ENCODE peak calls at places on chromosomes 11 and 22, in six cellular contexts. One of them, this sample, is unnamed.

GRCh38 chr11:62401781-62402180 is 17.1 kb upstream of the SCGB1A1 start:
- DNase-seq in stimulated activated CD8-positive, alpha-beta memory T cell treated with anti-CD3 and anti-CD28 coated beads, Interleukin-15, amount 100 ng/mL, for 1 hour: no peak
- DNase-seq in effector memory CD4-positive, alpha-beta T cell: no peak
- DNase-seq in GM04503: no peak
- DNase-seq in AG08396: no peak
- DNase-seq in GM10248: no peak
- DNase-seq in this sample: no peak

GRCh38 chr11:60858236-60858635 is 2.5 kb upstream of the PTGDR2 start:
- DNase-seq in stimulated activated CD8-positive, alpha-beta memory T cell treated with anti-CD3 and anti-CD28 coated beads, Interleukin-15, amount 100 ng/mL, for 1 hour: no peak
- DNase-seq in effector memory CD4-positive, alpha-beta T cell: no peak
- DNase-seq in GM04503: no peak
- DNase-seq in AG08396: no peak
- DNase-seq in GM10248: no peak
- DNase-seq in this sample: no peak

GRCh38 chr11:11635456-11635855 is 13.7 kb upstream of the GALNT18 start:
- DNase-seq in stimulated activated CD8-positive, alpha-beta memory T cell treated with anti-CD3 and anti-CD28 coated beads, Interleukin-15, amount 100 ng/mL, for 1 hour: no peak
- DNase-seq in effector memory CD4-positive, alpha-beta T cell: no peak
- DNase-seq in GM04503: no peak
- DNase-seq in AG08396: no peak
- DNase-seq in GM10248: no peak
- DNase-seq in this sample: no peak

GRCh38 chr22:21816472-21816786 is 51.0 kb downstream of the MAPK1 start:
- DNase-seq in stimulated activated CD8-positive, alpha-beta memory T cell treated with anti-CD3 and anti-CD28 coated beads, Interleukin-15, amount 100 ng/mL, for 1 hour: no peak
- DNase-seq in effector memory CD4-positive, alpha-beta T cell: no peak
- DNase-seq in GM04503: no peak
- DNase-seq in AG08396: no peak
- DNase-seq in GM10248: no peak
- DNase-seq in this sample: no peak

GRCh38 chr11:114571712-114572111 is 12.0 kb upstream of the NXPE1 start:
- DNase-seq in stimulated activated CD8-positive, alpha-beta memory T cell treated with anti-CD3 and anti-CD28 coated beads, Interleukin-15, amount 100 ng/mL, for 1 hour: no peak
- DNase-seq in effector memory CD4-positive, alpha-beta T cell: no peak
- DNase-seq in GM04503: no peak
- DNase-seq in AG08396: no peak
- DNase-seq in GM10248: no peak
- DNase-seq in this sample: no peak

GRCh38 chr11:2366271-2366670 is 10.8 kb upstream of the CD81 start:
- DNase-seq in stimulated activated CD8-positive, alpha-beta memory T cell treated with anti-CD3 and anti-CD28 coated beads, Interleukin-15, amount 100 ng/mL, for 1 hour: no peak
- DNase-seq in effector memory CD4-positive, alpha-beta T cell: no peak
- DNase-seq in GM04503: no peak
- DNase-seq in AG08396: no peak
- DNase-seq in GM10248: no peak
- DNase-seq in this sample: no peak

GRCh38 chr22:37459211-37459610 is 27.0 kb downstream of the MFNG start:
- DNase-seq in stimulated activated CD8-positive, alpha-beta memory T cell treated with anti-CD3 and anti-CD28 coated beads, Interleukin-15, amount 100 ng/mL, for 1 hour: no peak
- DNase-seq in effector memory CD4-positive, alpha-beta T cell: no peak
- DNase-seq in GM04503: no peak
- DNase-seq in AG08396: no peak
- DNase-seq in GM10248: no peak
- DNase-seq in this sample: no peak

GRCh38 chr11:61961570-61962212 is 5.7 kb downstream of the FTH1 start:
- DNase-seq in stimulated activated CD8-positive, alpha-beta memory T cell treated with anti-CD3 and anti-CD28 coated beads, Interleukin-15, amount 100 ng/mL, for 1 hour: no peak
- DNase-seq in effector memory CD4-positive, alpha-beta T cell: no peak
- DNase-seq in GM04503: no peak
- DNase-seq in AG08396: peak; percentile 62
- DNase-seq in GM10248: peak; percentile 3
- DNase-seq in this sample: no peak

GRCh38 chr22:43711681-43712080 is 100.4 kb downstream of the EFCAB6 start:
- DNase-seq in stimulated activated CD8-positive, alpha-beta memory T cell treated with anti-CD3 and anti-CD28 coated beads, Interleukin-15, amount 100 ng/mL, for 1 hour: no peak
- DNase-seq in effector memory CD4-positive, alpha-beta T cell: no peak
- DNase-seq in GM04503: no peak
- DNase-seq in AG08396: no peak
- DNase-seq in GM10248: no peak
- DNase-seq in this sample: no peak

GRCh38 chr11:29119691-29120328 is 897.0 kb downstream of the KCNA4 start:
- DNase-seq in stimulated activated CD8-positive, alpha-beta memory T cell treated with anti-CD3 and anti-CD28 coated beads, Interleukin-15, amount 100 ng/mL, for 1 hour: no peak
- DNase-seq in effector memory CD4-positive, alpha-beta T cell: no peak
- DNase-seq in GM04503: peak; percentile 45
- DNase-seq in AG08396: peak; percentile 72
- DNase-seq in GM10248: no peak
- DNase-seq in this sample: no peak

GRCh38 chr11:334264-335033 is 13.8 kb upstream of the IFITM3 start:
- DNase-seq in stimulated activated CD8-positive, alpha-beta memory T cell treated with anti-CD3 and anti-CD28 coated beads, Interleukin-15, amount 100 ng/mL, for 1 hour: no peak
- DNase-seq in effector memory CD4-positive, alpha-beta T cell: no peak
- DNase-seq in GM04503: no peak
- DNase-seq in AG08396: no peak
- DNase-seq in GM10248: no peak
- DNase-seq in this sample: no peak

GRCh38 chr22:40329466-40329865 is 16.8 kb upstream of the ADSL start:
- DNase-seq in stimulated activated CD8-positive, alpha-beta memory T cell treated with anti-CD3 and anti-CD28 coated beads, Interleukin-15, amount 100 ng/mL, for 1 hour: no peak
- DNase-seq in effector memory CD4-positive, alpha-beta T cell: no peak
- DNase-seq in GM04503: no peak
- DNase-seq in AG08396: no peak
- DNase-seq in GM10248: no peak
- DNase-seq in this sample: no peak

GRCh38 chr11:12854829-12855228 is 154.3 kb upstream of the RASSF10 start:
- DNase-seq in stimulated activated CD8-positive, alpha-beta memory T cell treated with anti-CD3 and anti-CD28 coated beads, Interleukin-15, amount 100 ng/mL, for 1 hour: no peak
- DNase-seq in effector memory CD4-positive, alpha-beta T cell: no peak
- DNase-seq in GM04503: no peak
- DNase-seq in AG08396: no peak
- DNase-seq in GM10248: no peak
- DNase-seq in this sample: no peak

GRCh38 chr11:11463397-11463796 is 110.3 kb upstream of the CSNK2A3 start:
- DNase-seq in stimulated activated CD8-positive, alpha-beta memory T cell treated with anti-CD3 and anti-CD28 coated beads, Interleukin-15, amount 100 ng/mL, for 1 hour: no peak
- DNase-seq in effector memory CD4-positive, alpha-beta T cell: no peak
- DNase-seq in GM04503: no peak
- DNase-seq in AG08396: no peak
- DNase-seq in GM10248: no peak
- DNase-seq in this sample: no peak

GRCh38 chr11:117640041-117640440 is 157.0 kb downstream of the DSCAML1 start:
- DNase-seq in stimulated activated CD8-positive, alpha-beta memory T cell treated with anti-CD3 and anti-CD28 coated beads, Interleukin-15, amount 100 ng/mL, for 1 hour: no peak
- DNase-seq in effector memory CD4-positive, alpha-beta T cell: no peak
- DNase-seq in GM04503: no peak
- DNase-seq in AG08396: no peak
- DNase-seq in GM10248: no peak
- DNase-seq in this sample: no peak

GRCh38 chr11:123483465-123483864 is 53.4 kb downstream of the GRAMD1B start:
- DNase-seq in stimulated activated CD8-positive, alpha-beta memory T cell treated with anti-CD3 and anti-CD28 coated beads, Interleukin-15, amount 100 ng/mL, for 1 hour: no peak
- DNase-seq in effector memory CD4-positive, alpha-beta T cell: no peak
- DNase-seq in GM04503: no peak
- DNase-seq in AG08396: no peak
- DNase-seq in GM10248: no peak
- DNase-seq in this sample: no peak

GRCh38 chr22:42281706-42282251 is 11.3 kb upstream of the TCF20 start:
- DNase-seq in stimulated activated CD8-positive, alpha-beta memory T cell treated with anti-CD3 and anti-CD28 coated beads, Interleukin-15, amount 100 ng/mL, for 1 hour: no peak
- DNase-seq in effector memory CD4-positive, alpha-beta T cell: no peak
- DNase-seq in GM04503: no peak
- DNase-seq in AG08396: no peak
- DNase-seq in GM10248: no peak
- DNase-seq in this sample: no peak

GRCh38 chr22:31284756-31285155 is 7.5 kb downstream of the PIK3IP1 start:
- DNase-seq in stimulated activated CD8-positive, alpha-beta memory T cell treated with anti-CD3 and anti-CD28 coated beads, Interleukin-15, amount 100 ng/mL, for 1 hour: no peak
- DNase-seq in effector memory CD4-positive, alpha-beta T cell: no peak
- DNase-seq in GM04503: no peak
- DNase-seq in AG08396: no peak
- DNase-seq in GM10248: no peak
- DNase-seq in this sample: no peak

GRCh38 chr11:119567667-119568582 is 145.0 kb upstream of the THY1 start:
- DNase-seq in stimulated activated CD8-positive, alpha-beta memory T cell treated with anti-CD3 and anti-CD28 coated beads, Interleukin-15, amount 100 ng/mL, for 1 hour: no peak
- DNase-seq in effector memory CD4-positive, alpha-beta T cell: no peak
- DNase-seq in GM04503: peak; percentile 90
- DNase-seq in AG08396: peak; percentile 67
- DNase-seq in GM10248: peak; percentile 30
- DNase-seq in this sample: peak; percentile 24

GRCh38 chr11:33857924-33858323 is 34.0 kb downstream of the LMO2 start:
- DNase-seq in stimulated activated CD8-positive, alpha-beta memory T cell treated with anti-CD3 and anti-CD28 coated beads, Interleukin-15, amount 100 ng/mL, for 1 hour: peak; percentile 56
- DNase-seq in effector memory CD4-positive, alpha-beta T cell: peak; percentile 10
- DNase-seq in GM04503: no peak
- DNase-seq in AG08396: peak; percentile 70
- DNase-seq in GM10248: peak; percentile 74
- DNase-seq in this sample: peak; percentile 49

GRCh38 chr11:120188831-120189455 is 21.9 kb upstream of the OAF start:
- DNase-seq in stimulated activated CD8-positive, alpha-beta memory T cell treated with anti-CD3 and anti-CD28 coated beads, Interleukin-15, amount 100 ng/mL, for 1 hour: no peak
- DNase-seq in effector memory CD4-positive, alpha-beta T cell: no peak
- DNase-seq in GM04503: no peak
- DNase-seq in AG08396: no peak
- DNase-seq in GM10248: no peak
- DNase-seq in this sample: no peak

GRCh38 chr11:114280696-114281095 is 15.5 kb upstream of the NNMT start:
- DNase-seq in stimulated activated CD8-positive, alpha-beta memory T cell treated with anti-CD3 and anti-CD28 coated beads, Interleukin-15, amount 100 ng/mL, for 1 hour: no peak
- DNase-seq in effector memory CD4-positive, alpha-beta T cell: no peak
- DNase-seq in GM04503: no peak
- DNase-seq in AG08396: peak; percentile 86
- DNase-seq in GM10248: no peak
- DNase-seq in this sample: peak; percentile 1

GRCh38 chr11:125566235-125566634 is 3.0 kb upstream of the EI24 start:
- DNase-seq in stimulated activated CD8-positive, alpha-beta memory T cell treated with anti-CD3 and anti-CD28 coated beads, Interleukin-15, amount 100 ng/mL, for 1 hour: no peak
- DNase-seq in effector memory CD4-positive, alpha-beta T cell: no peak
- DNase-seq in GM04503: no peak
- DNase-seq in AG08396: no peak
- DNase-seq in GM10248: no peak
- DNase-seq in this sample: no peak

GRCh38 chr22:37570661-37570976 is 9.3 kb downstream of the LGALS2 start:
- DNase-seq in stimulated activated CD8-positive, alpha-beta memory T cell treated with anti-CD3 and anti-CD28 coated beads, Interleukin-15, amount 100 ng/mL, for 1 hour: no peak
- DNase-seq in effector memory CD4-positive, alpha-beta T cell: no peak
- DNase-seq in GM04503: no peak
- DNase-seq in AG08396: no peak
- DNase-seq in GM10248: no peak
- DNase-seq in this sample: no peak

GRCh38 chr11:62921201-62921572 is at the start of gene CHRM1:
- DNase-seq in stimulated activated CD8-positive, alpha-beta memory T cell treated with anti-CD3 and anti-CD28 coated beads, Interleukin-15, amount 100 ng/mL, for 1 hour: no peak
- DNase-seq in effector memory CD4-positive, alpha-beta T cell: no peak
- DNase-seq in GM04503: no peak
- DNase-seq in AG08396: no peak
- DNase-seq in GM10248: no peak
- DNase-seq in this sample: no peak

GRCh38 chr22:41175546-41175945 is 29.6 kb upstream of the L3MBTL2 start:
- DNase-seq in stimulated activated CD8-positive, alpha-beta memory T cell treated with anti-CD3 and anti-CD28 coated beads, Interleukin-15, amount 100 ng/mL, for 1 hour: no peak
- DNase-seq in effector memory CD4-positive, alpha-beta T cell: no peak
- DNase-seq in GM04503: no peak
- DNase-seq in AG08396: no peak
- DNase-seq in GM10248: no peak
- DNase-seq in this sample: no peak

GRCh38 chr11:76783901-76784813 is 1.0 kb downstream of the TSKU start:
- DNase-seq in stimulated activated CD8-positive, alpha-beta memory T cell treated with anti-CD3 and anti-CD28 coated beads, Interleukin-15, amount 100 ng/mL, for 1 hour: no peak
- DNase-seq in effector memory CD4-positive, alpha-beta T cell: no peak
- DNase-seq in GM04503: no peak
- DNase-seq in AG08396: peak; percentile 75
- DNase-seq in GM10248: no peak
- DNase-seq in this sample: no peak

GRCh38 chr11:14422052-14422813 is 63.2 kb upstream of the RRAS2 start:
- DNase-seq in stimulated activated CD8-positive, alpha-beta memory T cell treated with anti-CD3 and anti-CD28 coated beads, Interleukin-15, amount 100 ng/mL, for 1 hour: no peak
- DNase-seq in effector memory CD4-positive, alpha-beta T cell: no peak
- DNase-seq in GM04503: peak; percentile 99
- DNase-seq in AG08396: peak; percentile 93
- DNase-seq in GM10248: no peak
- DNase-seq in this sample: no peak